ENCODE peak calls at places on chromosomes 16 and 17, in four cellular contexts. I, A, O and K are unnamed samples.

GRCh38 chr17:3911271-3912053 is 4.8 kb downstream of the P2RX1 start:
- DNase-seq in I (no peak), A (peak), O (no peak), K (no peak)

GRCh38 chr17:82297280-82297803 is 20.1 kb downstream of the CD7 start:
- DNase-seq in O (no peak), I (peak), A (peak), K (no peak)

GRCh38 chr17:77222356-77222755 is 81.6 kb downstream of the SEC14L1 start:
- DNase-seq in I (no peak), O (no peak), A (no peak), K (no peak)

GRCh38 chr17:1019451-1019850 is 22.5 kb downstream of the TIMM22 start:
- DNase-seq in A (no peak), I (no peak), O (no peak), K (no peak)

GRCh38 chr17:80942360-80943345 is 49.0 kb upstream of the CHMP6 start:
- DNase-seq in I (no peak), O (no peak), A (no peak), K (no peak)

GRCh38 chr16:46627746-46628145 is 6.6 kb upstream of the SHCBP1 start:
- DNase-seq in A (no peak), O (no peak), I (no peak), K (no peak)

GRCh38 chr17:57946798-57947358 is 8.3 kb downstream of the CUEDC1 start:
- DNase-seq in I (peak), O (peak), A (peak), K (no peak)

GRCh38 chr17:1810450-1811103 is 19.1 kb downstream of the SMYD4 start:
- DNase-seq in I (no peak), O (peak), A (no peak), K (no peak)

GRCh38 chr16:17331991-17332390 is 138.8 kb downstream of the XYLT1 start:
- DNase-seq in I (no peak), A (no peak), O (no peak), K (no peak)

GRCh38 chr16:54928421-54929089 is 2.1 kb upstream of the IRX5 start:
- DNase-seq in A (no peak), I (peak), O (no peak), K (peak)
- TF ChIP-seq SP1 in A (no peak), I (no peak), O (no peak), K (no peak)

GRCh38 chr16:70750893-70751467 is 50.0 kb downstream of the VAC14 start:
- DNase-seq in I (no peak), O (no peak), A (no peak), K (no peak)

GRCh38 chr16:70747703-70748631 is 53.0 kb downstream of the VAC14 start:
- DNase-seq in A (no peak), O (no peak), I (peak), K (no peak)

GRCh38 chr16:70746708-70747424 is 54.1 kb downstream of the VAC14 start:
- DNase-seq in O (peak), A (no peak), I (peak), K (no peak)

GRCh38 chr16:70749681-70750601 is 51.0 kb downstream of the VAC14 start:
- DNase-seq in A (no peak), I (peak), O (no peak), K (no peak)

DNA sequence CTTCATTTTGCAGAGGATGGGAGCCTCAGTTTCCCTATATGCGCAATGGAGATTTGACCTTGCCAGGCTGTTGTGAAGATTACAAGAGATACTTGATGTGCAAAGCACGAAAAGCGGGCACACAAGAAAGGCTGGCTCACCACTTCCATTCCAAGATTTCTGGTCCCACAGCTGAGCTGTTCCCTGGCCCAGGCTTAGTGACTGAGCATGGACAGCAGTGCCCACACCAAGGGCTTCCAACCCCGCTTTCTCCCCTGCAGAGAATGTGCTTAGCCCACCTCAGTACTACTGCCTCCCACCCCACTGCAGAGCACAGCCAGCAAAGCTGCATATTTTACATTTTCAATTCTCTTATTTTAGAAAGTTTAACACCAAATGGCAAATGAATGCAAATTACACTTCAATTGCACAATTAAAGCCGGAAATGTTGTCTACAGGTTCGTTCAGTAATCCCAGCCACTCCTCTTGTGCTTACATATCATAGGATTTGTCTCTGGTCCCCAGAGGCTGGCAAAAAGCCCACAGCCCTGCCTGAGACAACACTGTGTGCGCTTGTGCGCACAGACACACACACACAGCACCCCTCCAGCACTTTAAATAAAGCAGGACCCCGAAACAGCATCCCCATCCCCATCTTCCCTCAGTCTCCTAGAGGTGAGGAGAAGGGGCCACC is 51.8 kb downstream of the VAC14 start:
- DNase-seq in A (no peak), O (no peak), I (no peak), K (no peak)
- TF ChIP-seq BHLHE40 in A (no peak), O (no peak), I (no peak), K (no peak)

GRCh38 chr17:66632716-66633115 is 202.2 kb upstream of the CACNG5 start:
- DNase-seq in O (no peak), A (no peak), I (no peak), K (no peak)

GRCh38 chr17:66636111-66636510 is 198.8 kb upstream of the CACNG5 start:
- DNase-seq in A (no peak), O (no peak), I (no peak), K (no peak)

GRCh38 chr17:66633322-66633965 is 201.5 kb upstream of the CACNG5 start:
- DNase-seq in O (no peak), A (no peak), I (no peak), K (no peak)

GRCh38 chr17:66635646-66636045 is 199.3 kb upstream of the CACNG5 start:
- DNase-seq in A (no peak), O (no peak), I (no peak), K (no peak)

GRCh38 chr17:66634193-66634592 is 200.7 kb upstream of the CACNG5 start:
- DNase-seq in I (no peak), A (no peak), O (no peak), K (no peak)
- TF ChIP-seq SP1 in I (no peak), A (no peak), O (no peak), K (no peak)

DNA sequence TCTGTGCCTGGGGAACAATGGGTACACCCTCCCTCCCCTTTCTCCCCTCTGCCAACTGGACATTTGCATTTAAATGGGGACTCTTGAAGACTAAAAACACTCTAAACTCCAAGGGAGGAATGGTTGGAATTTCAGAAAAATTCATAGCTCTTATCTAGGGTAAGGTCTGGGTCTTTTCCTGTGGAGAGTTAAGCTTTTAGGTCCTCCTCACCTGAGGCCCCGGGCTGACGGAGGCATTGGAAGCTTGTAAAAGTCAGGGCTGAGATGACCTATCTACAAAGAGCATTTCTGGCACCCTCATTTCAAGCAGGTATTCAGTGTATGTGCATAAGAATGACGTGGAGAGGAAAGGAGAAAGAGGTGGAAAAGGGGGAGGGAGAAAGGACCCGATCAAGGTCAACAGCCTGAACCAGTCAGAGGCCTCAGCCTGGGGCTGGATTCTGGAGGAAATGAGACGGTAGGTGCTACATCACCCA is 78.0 kb downstream of the RAP1GAP2 start:
- DNase-seq in O (peak), I (no peak), A (no peak), K (no peak)
- TF ChIP-seq BHLHE40 in O (no peak), I (no peak), A (no peak), K (no peak)

GRCh38 chr17:48586355-48586924 is 3.6 kb downstream of the HOXB3 start:
- DNase-seq in O (no peak), A (no peak), I (no peak), K (no peak)
- TF ChIP-seq SP1 in O (no peak), A (no peak), I (no peak), K (no peak)

DNA sequence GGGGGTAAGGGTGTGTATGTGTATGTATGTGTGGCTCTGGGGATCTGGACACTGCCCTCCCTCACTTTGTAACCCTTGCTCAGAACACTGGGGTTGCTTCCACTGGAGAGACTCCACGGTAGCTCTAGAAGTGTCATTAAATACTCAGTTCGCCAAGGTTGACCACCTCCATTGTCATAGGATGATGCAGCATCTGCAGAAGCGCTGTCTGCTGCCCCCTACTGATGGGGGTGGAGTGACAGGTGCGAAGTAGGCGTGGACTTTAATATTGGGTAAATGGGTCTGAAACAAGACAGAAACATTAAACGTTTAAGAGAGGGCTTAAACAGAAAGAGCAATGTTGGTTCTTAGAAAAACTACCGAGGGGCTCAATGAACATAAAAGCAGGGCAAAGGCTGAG is 35.5 kb upstream of the STAC2 start:
- DNase-seq in A (no peak), I (peak), O (no peak), K (no peak)
- TF ChIP-seq BHLHE40 in A (no peak), I (no peak), O (no peak), K (no peak)

DNA sequence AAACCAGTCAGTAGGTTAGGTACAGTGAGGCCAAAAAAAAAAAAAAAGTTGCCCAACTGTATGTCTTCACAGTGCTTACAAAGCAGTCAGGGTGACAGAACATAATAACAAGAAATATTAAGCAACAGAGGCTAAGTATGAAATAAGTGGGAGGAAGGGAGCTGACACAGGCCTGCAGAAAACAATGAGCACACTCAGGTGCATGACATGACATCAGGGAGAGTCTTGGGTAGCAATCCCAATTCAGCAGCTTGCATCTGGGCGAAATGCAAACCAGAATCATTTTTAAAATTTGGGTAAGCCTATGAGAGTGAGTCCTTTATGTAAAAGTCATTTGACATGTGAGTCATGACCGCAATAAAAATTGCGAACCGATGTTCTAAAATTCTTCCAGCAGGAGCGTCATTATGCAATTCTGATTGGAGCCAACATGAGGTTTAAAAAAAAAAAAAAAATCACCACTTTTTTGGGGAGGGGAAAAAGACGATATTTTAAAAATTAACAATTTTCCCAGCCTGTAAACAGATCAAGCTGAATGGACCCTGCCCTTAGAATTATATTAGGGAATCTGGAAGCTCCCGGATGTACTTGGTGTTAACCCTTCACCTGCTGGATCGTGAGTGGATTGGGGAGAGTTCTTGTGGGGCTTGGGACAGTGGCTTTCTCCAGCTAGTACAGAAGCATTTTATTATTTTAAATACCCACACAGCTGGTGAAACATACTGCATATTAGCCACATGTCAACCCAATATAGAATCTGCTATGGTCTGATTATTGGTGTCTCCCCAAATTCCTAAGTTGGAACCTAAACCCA is 127.9 kb downstream of the NPIPB5 start:
- DNase-seq in A (no peak), I (no peak), O (no peak), K (no peak)
- TF ChIP-seq SP1 in A (no peak), I (no peak), O (no peak), K (no peak)